ENCODE peak calls at places on chromosomes 12 and 14, in five cellular contexts. V is H1, K is GM12878, B is SK-N-SH, R is HepG2. S is an unnamed sample.
A peak's percentile ranks its signal among the peaks of the same experiment; 100 is the strongest.

GRCh38 chr12:93938921-93939320 is 209.5 kb upstream of the PLXNC1 start:
- DNase-seq in V (no peak), K (no peak), B (no peak), R (no peak), S (no peak)

GRCh38 chr14:36513012-36513420 is 7.0 kb downstream of the NKX2-1 start:
- DNase-seq in V (no peak), K (no peak), B (peak; percentile 5), R (no peak), S (no peak)

GRCh38 chr12:52903285-52903854 is 1.5 kb downstream of the KRT8 start:
- DNase-seq in V (peak; percentile 91), K (no peak), B (peak; percentile 72), R (peak; percentile 69), S (peak; percentile 74)

GRCh38 chr14:33680873-33681272 is 270.0 kb downstream of the EGLN3 start:
- DNase-seq in V (no peak), K (no peak), B (no peak), R (no peak), S (no peak)

GRCh38 chr14:68145036-68145435 is 325.5 kb downstream of the RAD51B start:
- DNase-seq in V (no peak), K (no peak), B (no peak), R (no peak), S (no peak)

GRCh38 chr12:88339966-88340365 is 197.9 kb downstream of the TMTC3 start:
- DNase-seq in V (no peak), K (no peak), B (no peak), R (no peak), S (no peak)

GRCh38 chr12:65663097-65663496 is 161.2 kb upstream of the HMGA2 start:
- DNase-seq in V (no peak), K (no peak), B (no peak), R (no peak), S (no peak)

GRCh38 chr14:55789442-55789841 is 209.4 kb downstream of the KTN1 start:
- DNase-seq in V (no peak), K (no peak), B (no peak), R (no peak), S (no peak)

GRCh38 chr12:11344504-11344903 is 34.3 kb upstream of the PRB4 start:
- DNase-seq in V (no peak), K (no peak), B (no peak), R (peak; percentile 4), S (no peak)

GRCh38 chr12:93868771-93869170 is 191.6 kb downstream of the CRADD start:
- DNase-seq in V (no peak), K (no peak), B (no peak), R (no peak), S (no peak)

GRCh38 chr12:52918784-52919183 is 13.9 kb upstream of the KRT8 start:
- DNase-seq in V (no peak), K (no peak), B (no peak), R (no peak), S (no peak)

GRCh38 chr12:84701041-84701440 is 211.6 kb downstream of the SLC6A15 start:
- DNase-seq in V (no peak), K (no peak), B (no peak), R (no peak), S (no peak)

GRCh38 chr14:22265319-22266140 is 323.5 kb downstream of the DAD1 start:
- DNase-seq in V (no peak), K (no peak), B (no peak), R (no peak), S (no peak)

GRCh38 chr12:115308918-115309317 is 624.9 kb upstream of the TBX3 start:
- DNase-seq in V (no peak), K (no peak), B (no peak), R (no peak), S (no peak)

GRCh38 chr12:84034891-84035290 is 877.7 kb downstream of the SLC6A15 start:
- DNase-seq in V (no peak), K (no peak), B (no peak), R (no peak), S (no peak)

GRCh38 chr12:52097045-52097666 is 17.7 kb downstream of the SMIM41 start:
- DNase-seq in V (no peak), K (no peak), B (peak; percentile 7), R (no peak), S (no peak)

GRCh38 chr12:40444174-40444573 is 219.4 kb downstream of the LRRK2 start:
- DNase-seq in V (no peak), K (no peak), B (no peak), R (no peak), S (no peak)

GRCh38 chr12:96091833-96092232 is 56.4 kb upstream of the LTA4H start:
- DNase-seq in V (no peak), K (no peak), B (no peak), R (peak; percentile 18), S (no peak)

GRCh38 chr14:104435147-104436046 is 144.2 kb upstream of the C14orf180 start:
- DNase-seq in V (no peak), K (no peak), B (no peak), R (no peak), S (no peak)

GRCh38 chr14:72476657-72477499 is 417.0 kb downstream of the DPF3 start:
- DNase-seq in V (no peak), K (peak; percentile 100), B (no peak), R (no peak), S (peak; percentile 49)

GRCh38 chr12:46898152-46898931 is 72.5 kb upstream of the SLC38A4 start:
- DNase-seq in V (no peak), K (no peak), B (no peak), R (no peak), S (no peak)

GRCh38 chr14:68359862-68360552 is 432.9 kb downstream of the ZFP36L1 start:
- DNase-seq in V (no peak), K (no peak), B (no peak), R (no peak), S (no peak)

GRCh38 chr12:123108682-123109066 is 42.2 kb downstream of the PITPNM2 start:
- DNase-seq in V (no peak), K (no peak), B (no peak), R (no peak), S (no peak)

GRCh38 chr14:36756221-36756620 is 94.6 kb downstream of the PAX9 start:
- DNase-seq in V (no peak), K (no peak), B (no peak), R (no peak), S (no peak)

GRCh38 chr12:60947533-60947932 is 1312.7 kb upstream of the USP15 start:
- DNase-seq in V (no peak), K (no peak), B (no peak), R (no peak), S (no peak)

GRCh38 chr14:105084741-105085571 is 19.7 kb upstream of the GPR132 start:
- DNase-seq in V (no peak), K (no peak), B (no peak), R (no peak), S (no peak)

GRCh38 chr12:42180990-42181611 is 36.4 kb upstream of the GXYLT1 start:
- DNase-seq in V (no peak), K (no peak), B (no peak), R (peak; percentile 50), S (no peak)

DNA sequence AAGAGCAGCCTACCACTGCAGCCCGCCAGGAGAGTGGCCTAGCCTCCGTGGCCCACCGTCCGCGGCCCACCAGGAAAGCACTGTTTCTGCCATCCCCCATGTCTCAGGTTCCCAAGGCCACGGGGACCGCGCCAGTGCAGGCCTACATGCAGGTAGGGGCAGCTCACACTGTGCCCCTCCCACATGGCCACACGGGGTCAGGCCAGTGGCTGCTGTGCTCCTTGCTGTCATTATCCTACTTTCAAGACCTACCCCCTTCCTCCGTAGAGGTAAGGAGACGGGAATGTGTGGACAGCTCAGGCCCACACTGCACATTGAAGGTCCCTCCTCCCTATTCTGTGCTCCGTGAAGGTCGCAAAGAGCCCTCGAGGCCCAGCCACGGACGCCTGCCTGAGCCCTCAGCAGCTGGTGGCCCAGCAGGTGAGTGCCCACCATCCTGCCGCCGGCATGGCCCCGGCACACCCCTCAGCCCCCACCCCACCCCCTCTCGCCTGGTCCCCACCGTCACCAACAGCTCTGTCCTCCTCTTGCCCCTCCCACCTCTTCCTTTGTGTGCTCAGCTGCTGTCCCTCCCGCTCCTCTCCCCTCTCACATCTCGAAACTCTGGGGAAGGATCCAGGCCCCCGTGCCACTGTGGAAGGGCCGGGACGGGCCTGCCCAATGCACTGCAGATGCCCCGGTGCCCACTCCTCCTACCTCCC is 10.0 kb downstream of the DDX51 start:
- DNase-seq in V (no peak), K (no peak), B (no peak), R (no peak), S (no peak)
- TF ChIP-seq TAF1 in V (no peak), K (no peak), B (no peak), R (no peak), S (no peak)

DNA sequence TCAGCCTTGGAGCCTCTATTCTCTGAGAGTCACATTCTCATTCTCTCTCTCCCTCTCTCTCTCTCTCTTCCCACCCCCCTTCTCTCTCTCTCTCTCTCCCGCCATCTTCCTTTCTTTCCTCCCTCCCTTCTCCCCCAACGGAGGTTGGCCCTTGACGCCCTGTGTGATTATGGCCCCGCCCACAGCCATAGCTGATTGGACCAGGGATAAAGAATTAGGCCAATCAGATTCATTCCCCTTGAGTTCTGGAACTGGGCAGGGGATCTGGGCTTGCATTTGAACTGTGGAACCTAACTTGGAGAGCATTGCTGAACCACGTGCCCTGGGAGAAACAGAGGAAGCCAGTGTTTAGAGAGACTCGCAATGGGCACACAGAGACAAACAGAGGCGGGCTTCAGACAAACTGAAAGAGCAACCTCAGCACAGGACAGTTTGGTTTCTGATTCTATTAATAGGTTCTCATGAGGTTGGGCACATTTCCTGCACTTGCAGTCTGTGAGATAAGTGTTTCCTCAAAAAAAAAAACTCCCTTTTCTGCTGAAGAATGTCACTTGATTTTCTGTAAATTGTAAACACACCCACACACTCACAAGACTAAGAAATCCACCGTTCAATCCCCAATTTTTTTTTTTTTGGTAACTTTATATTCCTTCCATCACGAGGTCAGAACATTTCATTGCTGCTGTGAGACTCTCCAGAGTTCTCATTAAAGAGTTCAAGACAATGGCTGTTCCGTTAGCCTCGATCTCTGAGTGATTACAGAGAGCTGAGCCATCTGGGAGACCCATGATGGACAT is 3.6 kb upstream of the P2RX7 start:
- DNase-seq in V (peak; percentile 53), K (peak; percentile 99), B (peak; percentile 29), R (peak; percentile 78), S (peak; percentile 61)
- TF ChIP-seq POLR2AphosphoS5 in V (no peak), K (no peak), B (no peak), R (no peak), S (peak; percentile 41)

GRCh38 chr12:82510386-82510785 is 152.1 kb downstream of the METTL25 start:
- DNase-seq in V (no peak), K (no peak), B (no peak), R (no peak), S (no peak)

GRCh38 chr12:82505150-82505549 is 146.8 kb downstream of the METTL25 start:
- DNase-seq in V (no peak), K (no peak), B (no peak), R (no peak), S (no peak)

GRCh38 chr12:82507656-82508055 is 149.3 kb downstream of the METTL25 start:
- DNase-seq in V (no peak), K (no peak), B (no peak), R (no peak), S (no peak)

DNA sequence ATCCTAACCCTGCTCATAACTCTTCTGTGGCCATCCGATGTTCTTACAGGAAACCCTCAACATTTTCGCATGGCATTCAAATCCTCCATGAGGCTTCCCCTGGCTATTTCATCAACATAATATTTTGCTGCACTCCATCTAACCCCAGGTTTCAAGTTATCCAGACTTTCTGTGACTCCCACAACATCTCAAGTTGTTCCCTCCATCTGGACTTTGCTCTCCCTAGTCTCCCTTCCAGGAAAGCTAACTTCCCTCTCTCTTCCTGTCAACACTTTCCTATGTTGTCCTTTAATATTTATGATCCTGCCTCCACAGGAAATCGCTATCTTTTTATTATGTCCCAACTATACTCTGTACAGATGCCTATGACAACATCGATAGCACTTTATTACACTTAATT is 146.1 kb downstream of the METTL25 start:
- DNase-seq in V (no peak), K (no peak), B (no peak), R (no peak), S (no peak)
- TF ChIP-seq TAF1 in V (no peak), K (no peak), B (no peak), R (no peak), S (no peak)

GRCh38 chr14:75011356-75012097 is 8.8 kb downstream of the EIF2B2 start:
- DNase-seq in V (no peak), K (no peak), B (no peak), R (no peak), S (no peak)
- TF ChIP-seq POLR2AphosphoS5 in V (no peak), K (no peak), B (peak; percentile 31), R (no peak), S (no peak)

S was measured in GM12891.